ENCODE peak calls at places on chromosomes 1 and 21, in ten cellular contexts. E is small intestine, K is Right ventricle myocardium inferior, W is NT2/D1, T is heart right ventricle, M is neural crest cell, A is BE2C, O is Calu3, I is astrocyte of the spinal cord, B is LoVo. J is an unnamed sample.

GRCh38 chr1:173393655-173393993 is 83.5 kb upstream of the PRDX6 start:
- DNase-seq in M (no peak), I (peak), T (no peak), O (no peak), E (no peak), A (no peak), W (no peak), K (no peak), B (no peak), J (no peak)

GRCh38 chr1:26401891-26402290 is 8.7 kb upstream of the LIN28A start:
- DNase-seq in A (no peak), W (no peak), K (no peak), E (no peak), O (no peak), T (no peak), I (no peak), M (no peak), B (no peak), J (no peak)

GRCh38 chr1:218938259-218938658 is 235.4 kb upstream of the LYPLAL1 start:
- DNase-seq in I (no peak), T (no peak), W (no peak), B (no peak), M (no peak), O (no peak), K (no peak), A (no peak), E (no peak), J (no peak)

GRCh38 chr1:54220004-54220811 is 20.2 kb downstream of the MRPL37 start:
- DNase-seq in E (no peak), B (no peak), O (no peak), K (peak), A (no peak), W (no peak), M (no peak), T (peak), I (peak), J (peak)

GRCh38 chr1:59672851-59673574 is 141.7 kb upstream of the HOOK1 start:
- DNase-seq in M (no peak), B (peak), K (no peak), O (no peak), W (no peak), T (no peak), I (peak), E (no peak), A (no peak), J (no peak)

GRCh38 chr1:183218981-183219621 is 33.0 kb downstream of the LAMC2 start:
- DNase-seq in K (no peak), T (no peak), B (no peak), I (peak), E (peak), O (peak), W (peak), A (no peak), M (no peak), J (peak)

GRCh38 chr1:168864266-168864665 is 135.3 kb upstream of the DPT start:
- DNase-seq in A (no peak), E (no peak), O (no peak), W (no peak), B (no peak), I (no peak), M (no peak), K (no peak), T (no peak), J (no peak)

GRCh38 chr1:241631674-241632073 is 8.5 kb downstream of the CHML start:
- DNase-seq in W (no peak), O (no peak), B (no peak), E (no peak), M (no peak), T (no peak), K (no peak), I (no peak), A (no peak), J (no peak)

GRCh38 chr1:152182942-152183341 is 23.9 kb upstream of the RPTN start:
- DNase-seq in K (no peak), W (no peak), A (peak), I (peak), B (no peak), O (peak), M (no peak), E (no peak), T (no peak), J (no peak)

GRCh38 chr1:26471498-26472329 is 526 bp upstream of the HMGN2 start:
- DNase-seq in T (peak), O (peak), A (peak), I (peak), M (peak), E (peak), W (peak), K (peak), B (peak), J (peak)

GRCh38 chr1:41315482-41315823 is 45.8 kb upstream of the FOXO6 start:
- DNase-seq in O (no peak), I (no peak), T (no peak), A (no peak), B (no peak), K (no peak), M (no peak), E (no peak), W (no peak), J (no peak)

GRCh38 chr1:39525366-39526165 is 34.1 kb downstream of the BMP8A start:
- DNase-seq in W (no peak), E (peak), I (no peak), K (no peak), O (no peak), T (peak), A (peak), M (no peak), B (no peak), J (no peak)

GRCh38 chr1:223775054-223775453 is 62.7 kb downstream of the CAPN2 start:
- DNase-seq in O (no peak), A (no peak), B (no peak), W (no peak), E (no peak), T (no peak), I (peak), K (no peak), M (no peak), J (no peak)

GRCh38 chr1:242745079-242745478 is 220.6 kb upstream of the PLD5 start:
- DNase-seq in A (no peak), O (no peak), M (no peak), B (no peak), K (no peak), W (no peak), I (peak), T (no peak), E (no peak), J (no peak)

GRCh38 chr1:39490596-39491145 is 765 bp upstream of the BMP8A start:
- DNase-seq in T (no peak), E (peak), I (no peak), K (no peak), O (no peak), A (no peak), M (no peak), B (no peak), W (no peak), J (peak)

GRCh38 chr21:43295016-43295958 is 126.5 kb downstream of the CRYAA start:
- DNase-seq in B (no peak), I (no peak), W (no peak), E (no peak), K (peak), O (no peak), A (peak), M (no peak), T (no peak), J (no peak)

GRCh38 chr21:41059871-41060270 is 108.1 kb upstream of the BACE2 start:
- DNase-seq in A (no peak), O (no peak), I (no peak), W (no peak), E (no peak), K (no peak), M (no peak), T (no peak), B (no peak), J (no peak)

GRCh38 chr1:82775402-82776000 is 974.8 kb downstream of the ADGRL2 start:
- DNase-seq in M (peak), K (peak), I (peak), W (peak), A (peak), T (peak), E (no peak), O (peak), B (peak), J (peak)

GRCh38 chr1:20059847-20060246 is 10.1 kb upstream of the PLA2G5 start:
- DNase-seq in B (no peak), T (no peak), A (no peak), I (no peak), E (peak), O (no peak), K (no peak), M (no peak), W (no peak), J (no peak)

GRCh38 chr1:92881391-92881790 is 49.6 kb downstream of the RPL5 start:
- DNase-seq in K (no peak), A (no peak), O (no peak), I (no peak), E (no peak), T (no peak), M (no peak), B (no peak), W (no peak), J (no peak)

GRCh38 chr1:89850844-89851410 is 30.1 kb downstream of the LRRC8D start:
- DNase-seq in B (no peak), I (no peak), E (no peak), T (no peak), M (no peak), A (no peak), K (no peak), O (no peak), W (no peak), J (no peak)

GRCh38 chr21:44761747-44762208 is 39.8 kb downstream of the UBE2G2 start:
- DNase-seq in A (no peak), O (no peak), E (peak), K (no peak), T (no peak), M (no peak), I (no peak), W (no peak), B (no peak), J (no peak)